ENCODE peak calls at places on chromosomes 3 and 15, in eight cellular contexts. One of them, this sample, is unnamed.

GRCh38 chr15:92391640-92392039 is 2.0 kb upstream of the ST8SIA2 start:
- DNase-seq in GM23338: peak; percentile 76
- DNase-seq in tibial artery: no peak
- DNase-seq in tibial nerve: no peak
- DNase-seq in PC-3: peak; percentile 31
- DNase-seq in cardiac fibroblast: peak; percentile 7
- DNase-seq in body of pancreas: no peak
- DNase-seq in lower lobe of right lung: no peak
- DNase-seq in this sample: no peak

GRCh38 chr15:31263751-31264533 is 62.7 kb upstream of the KLF13 start:
- DNase-seq in GM23338: no peak
- DNase-seq in tibial artery: peak; percentile 83
- DNase-seq in tibial nerve: peak; percentile 63
- DNase-seq in PC-3: no peak
- DNase-seq in cardiac fibroblast: no peak
- DNase-seq in body of pancreas: peak; percentile 69
- DNase-seq in lower lobe of right lung: peak; percentile 91
- DNase-seq in this sample: peak; percentile 19

GRCh38 chr3:143216709-143217182 is 97.2 kb downstream of the CHST2 start:
- DNase-seq in GM23338: no peak
- DNase-seq in tibial artery: no peak
- DNase-seq in tibial nerve: no peak
- DNase-seq in PC-3: no peak
- DNase-seq in cardiac fibroblast: peak; percentile 34
- DNase-seq in body of pancreas: no peak
- DNase-seq in lower lobe of right lung: no peak
- DNase-seq in this sample: no peak

GRCh38 chr15:89749951-89750559 is 994 bp downstream of the MESP1 start:
- DNase-seq in GM23338: no peak
- DNase-seq in tibial artery: no peak
- DNase-seq in tibial nerve: no peak
- DNase-seq in PC-3: peak; percentile 27
- DNase-seq in cardiac fibroblast: no peak
- DNase-seq in body of pancreas: peak; percentile 51
- DNase-seq in lower lobe of right lung: no peak
- DNase-seq in this sample: no peak

GRCh38 chr15:99427668-99428361 is 138.0 kb upstream of the MEF2A start:
- DNase-seq in GM23338: no peak
- DNase-seq in tibial artery: peak; percentile 59
- DNase-seq in tibial nerve: no peak
- DNase-seq in PC-3: no peak
- DNase-seq in cardiac fibroblast: no peak
- DNase-seq in body of pancreas: peak; percentile 3
- DNase-seq in lower lobe of right lung: no peak
- DNase-seq in this sample: no peak

GRCh38 chr15:70530906-70531305 is 232.5 kb downstream of the UACA start:
- DNase-seq in GM23338: no peak
- DNase-seq in tibial artery: no peak
- DNase-seq in tibial nerve: no peak
- DNase-seq in PC-3: no peak
- DNase-seq in cardiac fibroblast: no peak
- DNase-seq in body of pancreas: no peak
- DNase-seq in lower lobe of right lung: no peak
- DNase-seq in this sample: no peak

GRCh38 chr3:14298991-14299555 is 103.3 kb upstream of the SLC6A6 start:
- DNase-seq in GM23338: no peak
- DNase-seq in tibial artery: peak; percentile 62
- DNase-seq in tibial nerve: no peak
- DNase-seq in PC-3: no peak
- DNase-seq in cardiac fibroblast: no peak
- DNase-seq in body of pancreas: no peak
- DNase-seq in lower lobe of right lung: no peak
- DNase-seq in this sample: no peak

GRCh38 chr15:24945711-24946110 is 9.1 kb upstream of the SNRPN start:
- DNase-seq in GM23338: no peak
- DNase-seq in tibial artery: no peak
- DNase-seq in tibial nerve: no peak
- DNase-seq in PC-3: no peak
- DNase-seq in cardiac fibroblast: no peak
- DNase-seq in body of pancreas: no peak
- DNase-seq in lower lobe of right lung: no peak
- DNase-seq in this sample: no peak

GRCh38 chr15:39403674-39404117 is 177.2 kb upstream of the THBS1 start:
- DNase-seq in GM23338: no peak
- DNase-seq in tibial artery: no peak
- DNase-seq in tibial nerve: no peak
- DNase-seq in PC-3: peak; percentile 71
- DNase-seq in cardiac fibroblast: peak; percentile 82
- DNase-seq in body of pancreas: no peak
- DNase-seq in lower lobe of right lung: no peak
- DNase-seq in this sample: no peak

GRCh38 chr3:12421132-12421531 is 63.1 kb upstream of the TSEN2 start:
- DNase-seq in GM23338: no peak
- DNase-seq in tibial artery: no peak
- DNase-seq in tibial nerve: no peak
- DNase-seq in PC-3: no peak
- DNase-seq in cardiac fibroblast: no peak
- DNase-seq in body of pancreas: no peak
- DNase-seq in lower lobe of right lung: no peak
- DNase-seq in this sample: no peak

GRCh38 chr3:177599331-177599730 is 402.0 kb upstream of the TBL1XR1 start:
- DNase-seq in GM23338: no peak
- DNase-seq in tibial artery: no peak
- DNase-seq in tibial nerve: no peak
- DNase-seq in PC-3: no peak
- DNase-seq in cardiac fibroblast: no peak
- DNase-seq in body of pancreas: no peak
- DNase-seq in lower lobe of right lung: no peak
- DNase-seq in this sample: no peak

GRCh38 chr15:41799488-41799805 is 25.2 kb downstream of the MAPKBP1 start:
- DNase-seq in GM23338: no peak
- DNase-seq in tibial artery: no peak
- DNase-seq in tibial nerve: no peak
- DNase-seq in PC-3: no peak
- DNase-seq in cardiac fibroblast: no peak
- DNase-seq in body of pancreas: no peak
- DNase-seq in lower lobe of right lung: no peak
- DNase-seq in this sample: no peak

GRCh38 chr15:31024979-31025378 is 33.6 kb upstream of the MTMR10 start:
- DNase-seq in GM23338: no peak
- DNase-seq in tibial artery: no peak
- DNase-seq in tibial nerve: no peak
- DNase-seq in PC-3: no peak
- DNase-seq in cardiac fibroblast: peak; percentile 31
- DNase-seq in body of pancreas: no peak
- DNase-seq in lower lobe of right lung: no peak
- DNase-seq in this sample: no peak

DNA sequence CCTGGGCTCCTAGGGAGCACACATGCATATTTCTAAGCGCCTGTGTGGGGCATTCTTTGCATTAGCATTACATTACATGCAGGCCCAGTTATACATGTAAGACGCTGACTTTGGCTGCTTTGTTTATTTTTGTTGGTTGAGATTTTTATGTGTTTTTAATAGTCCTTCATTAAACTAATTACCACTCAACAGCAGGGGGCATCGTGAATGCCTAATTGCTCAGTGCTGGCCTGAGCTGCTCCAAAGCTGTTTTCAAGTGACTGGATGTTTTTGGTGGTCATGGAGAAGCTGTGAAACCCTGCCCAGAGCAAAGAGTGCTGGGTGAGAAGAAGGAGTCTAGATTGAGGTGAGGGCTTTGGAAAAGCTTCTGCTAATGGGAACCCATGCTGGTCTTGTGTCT is 41.5 kb downstream of the GPD1L start:
- DNase-seq in GM23338: peak; percentile 22
- DNase-seq in tibial artery: no peak
- DNase-seq in tibial nerve: no peak
- DNase-seq in PC-3: no peak
- DNase-seq in cardiac fibroblast: peak; percentile 12
- DNase-seq in body of pancreas: no peak
- DNase-seq in lower lobe of right lung: no peak
- DNase-seq in this sample: no peak
- TF ChIP-seq CTCF in GM23338: peak; percentile 26
- TF ChIP-seq CTCF in tibial artery: no peak
- TF ChIP-seq CTCF in tibial nerve: no peak
- TF ChIP-seq CTCF in PC-3: peak; percentile 53
- TF ChIP-seq CTCF in cardiac fibroblast: no peak
- TF ChIP-seq CTCF in body of pancreas: no peak
- TF ChIP-seq CTCF in lower lobe of right lung: no peak
- TF ChIP-seq CTCF in this sample: peak; percentile 41

DNA sequence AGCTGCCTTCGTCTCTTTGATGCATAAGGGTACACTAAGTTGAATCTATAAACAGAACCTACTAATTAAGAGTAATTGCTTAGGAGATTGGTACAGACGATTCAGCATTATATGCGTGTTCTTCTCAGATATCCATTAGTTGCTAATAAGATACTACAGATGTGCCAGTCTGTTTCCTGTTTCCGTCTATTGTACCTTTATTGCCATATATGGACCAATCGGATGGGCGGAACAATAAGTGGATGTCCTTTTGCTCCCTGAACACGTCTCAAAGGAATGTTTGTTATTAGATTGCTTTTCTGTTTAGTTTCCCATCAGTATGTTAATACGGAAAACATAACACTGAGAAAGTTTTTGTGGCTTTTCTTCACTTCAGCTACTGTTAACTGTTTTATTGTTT is 276.6 kb upstream of the RARB start:
- DNase-seq in GM23338: no peak
- DNase-seq in tibial artery: no peak
- DNase-seq in tibial nerve: no peak
- DNase-seq in PC-3: no peak
- DNase-seq in cardiac fibroblast: peak; percentile 5
- DNase-seq in body of pancreas: no peak
- DNase-seq in lower lobe of right lung: no peak
- DNase-seq in this sample: no peak
- H3K4me3 ChIP-seq in GM23338: no peak overlapping the region
- H3K4me3 ChIP-seq in tibial artery: peak overlapping the region; percentile 39
- H3K4me3 ChIP-seq in tibial nerve: peak overlapping the region; percentile 30
- H3K4me3 ChIP-seq in PC-3: no peak overlapping the region
- H3K4me3 ChIP-seq in cardiac fibroblast: no peak overlapping the region
- H3K4me3 ChIP-seq in body of pancreas: no peak overlapping the region
- H3K4me3 ChIP-seq in lower lobe of right lung: peak overlapping the region; percentile 24
- H3K4me3 ChIP-seq in this sample: no peak overlapping the region

GRCh38 chr15:79541176-79541575 is 109.0 kb downstream of the MINAR1 start:
- DNase-seq in GM23338: no peak
- DNase-seq in tibial artery: no peak
- DNase-seq in tibial nerve: no peak
- DNase-seq in PC-3: no peak
- DNase-seq in cardiac fibroblast: no peak
- DNase-seq in body of pancreas: no peak
- DNase-seq in lower lobe of right lung: no peak
- DNase-seq in this sample: no peak

GRCh38 chr15:79539426-79539825 is 107.3 kb downstream of the MINAR1 start:
- DNase-seq in GM23338: no peak
- DNase-seq in tibial artery: no peak
- DNase-seq in tibial nerve: no peak
- DNase-seq in PC-3: no peak
- DNase-seq in cardiac fibroblast: no peak
- DNase-seq in body of pancreas: no peak
- DNase-seq in lower lobe of right lung: no peak
- DNase-seq in this sample: no peak

GRCh38 chr15:79535536-79535935 is 103.4 kb downstream of the MINAR1 start:
- DNase-seq in GM23338: no peak
- DNase-seq in tibial artery: no peak
- DNase-seq in tibial nerve: no peak
- DNase-seq in PC-3: no peak
- DNase-seq in cardiac fibroblast: no peak
- DNase-seq in body of pancreas: no peak
- DNase-seq in lower lobe of right lung: no peak
- DNase-seq in this sample: no peak

GRCh38 chr15:79543097-79543496 is 111.0 kb downstream of the MINAR1 start:
- DNase-seq in GM23338: no peak
- DNase-seq in tibial artery: no peak
- DNase-seq in tibial nerve: no peak
- DNase-seq in PC-3: no peak
- DNase-seq in cardiac fibroblast: no peak
- DNase-seq in body of pancreas: no peak
- DNase-seq in lower lobe of right lung: no peak
- DNase-seq in this sample: no peak

GRCh38 chr15:79540551-79540950 is 108.4 kb downstream of the MINAR1 start:
- DNase-seq in GM23338: peak; percentile 47
- DNase-seq in tibial artery: no peak
- DNase-seq in tibial nerve: no peak
- DNase-seq in PC-3: peak; percentile 18
- DNase-seq in cardiac fibroblast: no peak
- DNase-seq in body of pancreas: no peak
- DNase-seq in lower lobe of right lung: no peak
- DNase-seq in this sample: no peak
- TF ChIP-seq CTCF in GM23338: peak; percentile 39
- TF ChIP-seq CTCF in tibial artery: no peak
- TF ChIP-seq CTCF in tibial nerve: no peak
- TF ChIP-seq CTCF in PC-3: peak; percentile 28
- TF ChIP-seq CTCF in cardiac fibroblast: no peak
- TF ChIP-seq CTCF in body of pancreas: no peak
- TF ChIP-seq CTCF in lower lobe of right lung: no peak
- TF ChIP-seq CTCF in this sample: no peak

DNA sequence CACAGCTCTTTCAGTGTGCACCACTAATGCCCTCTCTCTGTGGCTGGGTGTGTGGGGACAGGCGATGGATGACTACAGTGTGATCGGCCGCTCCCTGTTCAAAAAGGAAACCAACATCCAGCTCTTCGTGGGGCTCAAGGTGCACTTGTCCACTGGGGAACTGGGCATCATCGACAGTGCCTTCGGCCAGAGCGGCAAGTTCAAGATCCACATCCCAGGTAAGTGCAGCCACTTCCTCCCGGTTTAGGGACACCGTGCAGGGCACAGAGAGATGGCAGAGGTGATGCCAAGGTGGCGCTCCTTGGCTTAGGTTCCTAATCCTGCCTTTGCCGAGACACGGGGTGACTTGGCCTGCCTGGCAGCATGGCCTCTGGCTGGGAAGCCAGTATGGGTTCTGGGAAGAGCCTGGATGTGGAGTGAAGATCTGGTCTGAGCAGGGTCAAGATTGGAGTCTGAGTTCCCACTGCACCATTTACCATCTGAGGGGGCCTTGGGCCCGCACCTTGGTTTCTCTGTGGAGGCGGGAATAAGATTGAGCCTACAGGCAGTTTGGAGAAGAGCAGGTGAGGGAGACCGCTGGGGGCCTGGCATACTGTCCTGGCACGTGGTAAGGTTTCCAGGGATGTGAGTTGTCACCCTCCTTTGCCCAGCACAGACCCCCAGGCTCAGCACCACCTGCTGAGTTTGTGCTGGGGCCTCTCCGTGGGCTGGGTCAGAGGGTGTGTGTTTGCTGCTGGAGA is 108.4 kb downstream of the DNAJB8 start:
- DNase-seq in GM23338: no peak
- DNase-seq in tibial artery: no peak
- DNase-seq in tibial nerve: no peak
- DNase-seq in PC-3: no peak
- DNase-seq in cardiac fibroblast: no peak
- DNase-seq in body of pancreas: no peak
- DNase-seq in lower lobe of right lung: peak; percentile 28
- DNase-seq in this sample: no peak
- H3K4me3 ChIP-seq in GM23338: no peak overlapping the region
- H3K4me3 ChIP-seq in tibial artery: no peak overlapping the region
- H3K4me3 ChIP-seq in tibial nerve: no peak overlapping the region
- H3K4me3 ChIP-seq in PC-3: no peak overlapping the region
- H3K4me3 ChIP-seq in cardiac fibroblast: no peak overlapping the region
- H3K4me3 ChIP-seq in body of pancreas: no peak overlapping the region
- H3K4me3 ChIP-seq in lower lobe of right lung: no peak overlapping the region
- H3K4me3 ChIP-seq in this sample: no peak overlapping the region

GRCh38 chr3:55434789-55435188 is 52.3 kb downstream of the WNT5A start:
- DNase-seq in GM23338: peak; percentile 81
- DNase-seq in tibial artery: no peak
- DNase-seq in tibial nerve: no peak
- DNase-seq in PC-3: peak; percentile 73
- DNase-seq in cardiac fibroblast: peak; percentile 37
- DNase-seq in body of pancreas: peak; percentile 36
- DNase-seq in lower lobe of right lung: peak; percentile 55
- DNase-seq in this sample: no peak
- TF ChIP-seq CTCF in GM23338: peak; percentile 86
- TF ChIP-seq CTCF in tibial artery: no peak
- TF ChIP-seq CTCF in tibial nerve: no peak
- TF ChIP-seq CTCF in PC-3: peak; percentile 83
- TF ChIP-seq CTCF in cardiac fibroblast: peak; percentile 71
- TF ChIP-seq CTCF in body of pancreas: peak; percentile 32
- TF ChIP-seq CTCF in lower lobe of right lung: peak; percentile 53
- TF ChIP-seq CTCF in this sample: peak; percentile 76